ENCODE peak calls at places on chromosome 14, in eight cellular contexts. T, G, M, V, J, P, O and Z are unnamed samples. For H3K36me3, the result is how much of the 10 kb centered on the place peaks cover.

GRCh38 chr14:80988192-80988591 is 32.8 kb downstream of the TSHR start:
- DNase-seq in G (no peak), V (no peak), O (no peak), P (no peak), T (no peak), M (no peak), J (no peak), Z (no peak)

GRCh38 chr14:63300854-63301253 is 17.9 kb downstream of the GPHB5 start:
- DNase-seq in T (no peak), O (no peak), P (no peak), J (no peak), V (no peak), G (no peak), M (no peak), Z (no peak)

GRCh38 chr14:35384386-35385041 is 20.0 kb downstream of the NFKBIA start:
- DNase-seq in J (peak), M (no peak), P (no peak), V (no peak), T (no peak), G (no peak), O (peak), Z (peak)

GRCh38 chr14:77498984-77499527 is 440 bp upstream of the ISM2 start:
- DNase-seq in M (no peak), P (no peak), O (no peak), G (no peak), V (peak), T (no peak), J (no peak), Z (peak)

GRCh38 chr14:88281447-88281846 is 41.6 kb downstream of the KCNK10 start:
- DNase-seq in O (no peak), J (no peak), V (no peak), T (no peak), G (no peak), P (no peak), M (no peak), Z (no peak)

GRCh38 chr14:36852853-36853634 is 191.4 kb downstream of the PAX9 start:
- DNase-seq in P (no peak), T (no peak), O (peak), G (no peak), V (no peak), J (no peak), M (no peak), Z (no peak)

GRCh38 chr14:55103005-55103640 is 25.9 kb upstream of the LGALS3 start:
- DNase-seq in M (peak), O (peak), J (peak), G (no peak), T (peak), P (peak), V (peak), Z (peak)

GRCh38 chr14:101111620-101112290 is 208.2 kb upstream of the RTL1 start:
- DNase-seq in T (no peak), P (no peak), J (no peak), O (no peak), G (peak), M (no peak), V (peak), Z (no peak)

GRCh38 chr14:102568115-102568614 is 24.3 kb upstream of the RCOR1 start:
- DNase-seq in M (peak), V (no peak), J (peak), P (peak), T (no peak), O (no peak), G (no peak), Z (peak)

GRCh38 chr14:24051789-24052655 is at the start of gene CARMIL3:
- DNase-seq in G (peak), P (peak), O (no peak), T (peak), V (peak), M (peak), J (peak), Z (peak)

GRCh38 chr14:71652368-71652767 is 279.9 kb upstream of the RGS6 start:
- DNase-seq in V (no peak), T (no peak), G (no peak), O (no peak), M (no peak), J (no peak), P (no peak), Z (no peak)

GRCh38 chr14:104973215-104974145 is 4.7 kb downstream of the AHNAK2 start:
- DNase-seq in O (peak), J (peak), G (no peak), P (no peak), T (no peak), M (no peak), V (no peak), Z (peak)

GRCh38 chr14:103401223-103402214 is 16.3 kb downstream of the MARK3 start:
- DNase-seq in M (no peak), V (peak), P (no peak), T (no peak), G (no peak), O (no peak), J (no peak), Z (no peak)

GRCh38 chr14:64611358-64612020 is 61.7 kb downstream of the PPP1R36 start:
- DNase-seq in M (no peak), T (no peak), J (no peak), V (no peak), G (no peak), P (no peak), O (peak), Z (no peak)

GRCh38 chr14:32508281-32508680 is 179.2 kb downstream of the AKAP6 start:
- DNase-seq in G (no peak), J (no peak), M (no peak), O (no peak), T (no peak), P (no peak), V (no peak), Z (no peak)

GRCh38 chr14:42715316-42715715 is 1108.6 kb downstream of the LRFN5 start:
- DNase-seq in M (no peak), G (no peak), T (no peak), J (no peak), V (no peak), O (no peak), P (no peak), Z (no peak)

GRCh38 chr14:59251811-59252771 is 63.6 kb downstream of the DAAM1 start:
- DNase-seq in V (peak), G (no peak), T (no peak), O (no peak), M (no peak), P (no peak), J (no peak), Z (no peak)

GRCh38 chr14:47040490-47040889 is 388.9 kb upstream of the RPL10L start:
- DNase-seq in J (no peak), M (no peak), G (no peak), O (no peak), T (no peak), V (peak), P (no peak), Z (peak)

GRCh38 chr14:76201162-76201561 is 49.4 kb downstream of the GPATCH2L start:
- DNase-seq in G (no peak), O (no peak), T (no peak), V (no peak), P (no peak), J (no peak), M (no peak), Z (peak)

GRCh38 chr14:23109769-23110168 is 5.0 kb upstream of the CIROP start:
- DNase-seq in O (no peak), J (no peak), G (no peak), P (no peak), V (no peak), M (no peak), T (no peak), Z (no peak)

GRCh38 chr14:105534586-105534985 is 8.2 kb downstream of the TMEM121 start:
- DNase-seq in M (no peak), V (no peak), J (no peak), G (peak), P (no peak), T (no peak), O (no peak), Z (no peak)

GRCh38 chr14:87049886-87050820 is 942.8 kb downstream of the GALC start:
- DNase-seq in M (no peak), G (peak), T (no peak), P (no peak), J (no peak), V (peak), O (no peak), Z (no peak)

GRCh38 chr14:104601786-104602185 is 2.8 kb downstream of the TMEM179 start:
- DNase-seq in P (no peak), M (no peak), J (no peak), G (peak), T (no peak), O (no peak), V (no peak), Z (no peak)

GRCh38 chr14:85037411-85037810 is 492.5 kb upstream of the FLRT2 start:
- DNase-seq in O (no peak), M (no peak), V (no peak), J (no peak), P (no peak), T (no peak), G (no peak), Z (no peak)

GRCh38 chr14:94400454-94400853 is 12.1 kb upstream of the SERPINA1 start:
- DNase-seq in T (no peak), J (no peak), V (no peak), G (no peak), M (no peak), O (no peak), P (no peak), Z (no peak)

GRCh38 chr14:44700184-44700583 is 193.1 kb upstream of the FSCB start:
- DNase-seq in G (no peak), J (no peak), P (no peak), O (no peak), T (no peak), M (no peak), V (no peak), Z (no peak)

GRCh38 chr14:57480044-57480443 is 13.6 kb downstream of the CCDC198 start:
- DNase-seq in M (no peak), T (no peak), J (no peak), G (no peak), O (no peak), P (no peak), V (no peak), Z (no peak)

GRCh38 chr14:73755434-73756014 is 41.3 kb upstream of the PNMA1 start:
- DNase-seq in M (peak), P (no peak), T (no peak), G (no peak), O (no peak), J (peak), V (no peak), Z (peak)

GRCh38 chr14:76920572-76921175 is 94.5 kb downstream of the LRRC74A start:
- DNase-seq in O (no peak), T (no peak), M (no peak), J (no peak), V (no peak), G (peak), P (no peak), Z (no peak)

GRCh38 chr14:102644523-102644922 is 52.1 kb downstream of the RCOR1 start:
- DNase-seq in M (no peak), T (no peak), P (no peak), G (no peak), O (no peak), J (no peak), V (no peak), Z (no peak)

GRCh38 chr14:22939684-22940083 is 10.5 kb upstream of the PRMT5 start:
- DNase-seq in V (no peak), T (no peak), O (no peak), M (no peak), G (no peak), P (no peak), J (no peak), Z (no peak)

GRCh38 chr14:71208702-71209357 is 301.6 kb downstream of the PCNX1 start:
- DNase-seq in P (no peak), J (no peak), T (no peak), V (no peak), M (no peak), O (no peak), G (no peak), Z (no peak)

GRCh38 chr14:65444230-65444629 is 31.7 kb downstream of the FUT8 start:
- DNase-seq in O (no peak), V (no peak), P (no peak), G (no peak), M (no peak), T (no peak), J (no peak), Z (no peak)

GRCh38 chr14:90726656-90727055 is 89.6 kb downstream of the TTC7B start:
- DNase-seq in O (peak), M (no peak), V (peak), P (no peak), G (no peak), T (no peak), J (peak), Z (peak)

GRCh38 chr14:64654072-64654899 is 49.9 kb upstream of the PLEKHG3 start:
- DNase-seq in M (no peak), P (no peak), O (no peak), V (no peak), G (no peak), T (no peak), J (no peak), Z (no peak)

GRCh38 chr14:56002876-56003625 is 115.2 kb upstream of the PELI2 start:
- DNase-seq in J (no peak), G (no peak), M (no peak), V (no peak), T (no peak), P (peak), O (no peak), Z (peak)

GRCh38 chr14:59454131-59454530 is 11.0 kb downstream of the GPR135 start:
- DNase-seq in M (no peak), V (no peak), J (no peak), T (no peak), O (no peak), G (no peak), P (no peak), Z (no peak)

DNA sequence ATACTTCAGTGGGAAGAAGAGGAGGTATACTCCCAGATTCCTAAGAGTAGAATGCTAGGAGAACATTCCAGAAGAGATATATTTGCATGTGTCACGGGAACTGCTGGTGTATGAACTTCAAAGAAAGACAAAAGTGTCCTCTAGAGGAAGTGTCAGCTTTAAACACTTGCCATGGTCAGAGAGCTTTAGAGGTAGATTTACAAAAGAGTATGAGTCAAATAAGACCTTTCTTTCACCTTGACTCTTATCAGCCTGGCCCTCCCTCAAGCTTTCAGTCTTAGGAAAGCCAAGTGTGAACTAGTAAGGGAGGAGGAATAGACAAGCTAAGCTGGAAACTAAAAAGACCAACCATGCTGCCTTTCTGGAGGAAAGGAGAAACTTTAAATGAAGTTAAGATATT is 34.7 kb downstream of the COX8C start:
- DNase-seq in G (no peak), J (no peak), O (no peak), M (no peak), P (no peak), V (peak), T (no peak), Z (no peak)
- H3K36me3 ChIP-seq in G (under half), J (under half), O (under half), M (under half), P (under half), V (under half), T (under half), Z (under half)

DNA sequence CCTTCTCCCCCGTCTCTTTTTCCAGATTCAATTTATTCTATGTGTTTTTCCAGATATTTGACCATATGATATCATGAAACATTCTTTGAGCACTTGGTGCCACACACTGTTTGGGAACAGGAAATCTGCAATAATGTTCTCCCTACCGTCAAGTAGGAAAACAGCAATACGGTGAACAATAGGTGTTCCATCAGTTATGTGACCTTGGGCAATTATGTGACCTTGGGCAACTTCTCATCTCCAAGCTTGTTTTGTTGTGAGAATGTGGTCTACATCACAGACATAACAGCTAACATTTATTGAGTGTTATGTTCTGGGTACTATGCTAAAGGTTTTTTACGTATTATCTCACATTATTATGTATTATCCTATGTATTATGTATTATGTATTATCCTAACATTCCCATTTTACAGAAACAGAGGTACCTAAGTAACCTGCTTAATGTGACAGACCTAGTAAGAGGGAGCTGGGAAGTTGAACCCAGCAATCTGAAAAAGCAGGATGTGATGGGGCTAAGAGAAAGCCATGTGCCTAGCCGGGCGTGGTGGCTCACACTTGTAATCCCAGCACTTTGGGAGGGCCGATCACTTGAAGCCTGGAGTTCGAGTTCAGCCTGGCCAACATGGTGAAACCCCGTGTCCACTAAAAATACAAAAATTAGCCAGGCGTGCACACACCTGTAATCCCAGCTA is 1.2 kb upstream of the NEK9 start:
- DNase-seq in G (peak), V (no peak), M (no peak), J (peak), O (no peak), P (no peak), T (no peak), Z (peak)
- H3K36me3 ChIP-seq in G (under half), V (under half), M (under half), J (under half), O (under half), P (under half), T (under half), Z (under half)

GRCh38 chr14:68873379-68873778 is 80.5 kb upstream of the ZFP36L1 start:
- DNase-seq in M (no peak), J (no peak), V (no peak), P (no peak), G (peak), O (no peak), T (no peak), Z (no peak)
- H3K36me3 ChIP-seq in M (under half), J (under half), V (under half), P (half or more), G (half or more), O (under half), T (under half), Z (under half)

DNA sequence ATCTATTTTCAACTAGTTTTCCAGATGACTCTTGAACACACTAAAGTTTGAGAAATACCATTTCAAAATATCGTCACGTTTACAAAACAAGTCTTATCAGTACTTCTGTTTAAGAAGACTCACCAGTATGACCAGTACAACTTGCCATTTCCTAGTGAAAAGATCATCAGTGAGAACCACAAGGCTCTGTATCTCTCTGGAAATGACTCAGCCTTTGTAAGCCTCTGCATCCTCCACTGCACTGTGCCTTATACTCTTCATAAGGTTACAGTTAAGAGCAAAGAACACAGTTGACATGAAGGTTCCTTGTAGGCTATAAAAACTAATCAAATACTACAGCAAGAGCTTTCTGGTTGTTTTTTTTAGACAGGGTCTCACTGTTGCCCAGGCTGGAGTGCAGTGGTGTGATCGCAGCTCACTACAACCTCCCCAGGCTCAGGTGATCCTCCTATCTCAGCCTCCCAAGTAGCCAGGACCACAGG is 5.7 kb upstream of the VTI1B start:
- DNase-seq in T (no peak), V (no peak), J (no peak), M (no peak), P (no peak), O (no peak), G (no peak), Z (no peak)
- H3K36me3 ChIP-seq in T (under half), V (under half), J (under half), M (under half), P (under half), O (under half), G (under half), Z (under half)